ENCODE peak calls at places on chromosomes 12 and 14, in eight cellular contexts. One of them, this sample, is unnamed.

GRCh38 chr14:90522585-90523191 is 125.9 kb downstream of the CALM1 start:
- DNase-seq in Caki2: no peak
- DNase-seq in activated T-cell treated with anti-CD3 and anti-CD28 coated beads, Interleukin-2, amount 50 U/mL, for 4 hours: no peak
- DNase-seq in IMR-90: no peak
- DNase-seq in posterior cingulate gyrus: no peak
- DNase-seq in CD4-positive, alpha-beta memory T cell: no peak
- DNase-seq in ELF-1: no peak
- DNase-seq in dorsolateral prefrontal cortex: peak; percentile 58
- DNase-seq in this sample: no peak

GRCh38 chr12:124734224-124734788 is 129.4 kb downstream of the SCARB1 start:
- DNase-seq in Caki2: peak; percentile 73
- DNase-seq in activated T-cell treated with anti-CD3 and anti-CD28 coated beads, Interleukin-2, amount 50 U/mL, for 4 hours: no peak
- DNase-seq in IMR-90: peak; percentile 54
- DNase-seq in posterior cingulate gyrus: no peak
- DNase-seq in CD4-positive, alpha-beta memory T cell: no peak
- DNase-seq in ELF-1: peak; percentile 90
- DNase-seq in dorsolateral prefrontal cortex: no peak
- DNase-seq in this sample: no peak

GRCh38 chr14:54121461-54121860 is 164.8 kb upstream of the BMP4 start:
- DNase-seq in Caki2: no peak
- DNase-seq in activated T-cell treated with anti-CD3 and anti-CD28 coated beads, Interleukin-2, amount 50 U/mL, for 4 hours: no peak
- DNase-seq in IMR-90: no peak
- DNase-seq in posterior cingulate gyrus: no peak
- DNase-seq in CD4-positive, alpha-beta memory T cell: no peak
- DNase-seq in ELF-1: peak; percentile 1
- DNase-seq in dorsolateral prefrontal cortex: no peak
- DNase-seq in this sample: no peak

GRCh38 chr12:32369202-32369601 is 30.2 kb upstream of the FGD4 start:
- DNase-seq in Caki2: no peak
- DNase-seq in activated T-cell treated with anti-CD3 and anti-CD28 coated beads, Interleukin-2, amount 50 U/mL, for 4 hours: no peak
- DNase-seq in IMR-90: no peak
- DNase-seq in posterior cingulate gyrus: no peak
- DNase-seq in CD4-positive, alpha-beta memory T cell: no peak
- DNase-seq in ELF-1: no peak
- DNase-seq in dorsolateral prefrontal cortex: no peak
- DNase-seq in this sample: no peak

GRCh38 chr14:104800600-104801283 is at the start of gene ZBTB42:
- DNase-seq in Caki2: peak; percentile 51
- DNase-seq in activated T-cell treated with anti-CD3 and anti-CD28 coated beads, Interleukin-2, amount 50 U/mL, for 4 hours: peak; percentile 65
- DNase-seq in IMR-90: peak; percentile 48
- DNase-seq in posterior cingulate gyrus: no peak
- DNase-seq in CD4-positive, alpha-beta memory T cell: peak; percentile 75
- DNase-seq in ELF-1: peak; percentile 62
- DNase-seq in dorsolateral prefrontal cortex: no peak
- DNase-seq in this sample: peak; percentile 78

GRCh38 chr12:30884804-30885203 is 41.7 kb upstream of the TSPAN11 start:
- DNase-seq in Caki2: no peak
- DNase-seq in activated T-cell treated with anti-CD3 and anti-CD28 coated beads, Interleukin-2, amount 50 U/mL, for 4 hours: no peak
- DNase-seq in IMR-90: no peak
- DNase-seq in posterior cingulate gyrus: no peak
- DNase-seq in CD4-positive, alpha-beta memory T cell: no peak
- DNase-seq in ELF-1: no peak
- DNase-seq in dorsolateral prefrontal cortex: no peak
- DNase-seq in this sample: no peak

GRCh38 chr12:88472775-88473174 is 107.5 kb downstream of the KITLG start:
- DNase-seq in Caki2: no peak
- DNase-seq in activated T-cell treated with anti-CD3 and anti-CD28 coated beads, Interleukin-2, amount 50 U/mL, for 4 hours: no peak
- DNase-seq in IMR-90: peak; percentile 82
- DNase-seq in posterior cingulate gyrus: no peak
- DNase-seq in CD4-positive, alpha-beta memory T cell: no peak
- DNase-seq in ELF-1: no peak
- DNase-seq in dorsolateral prefrontal cortex: no peak
- DNase-seq in this sample: no peak

GRCh38 chr14:104328607-104329006 is 190.2 kb downstream of the KIF26A start:
- DNase-seq in Caki2: no peak
- DNase-seq in activated T-cell treated with anti-CD3 and anti-CD28 coated beads, Interleukin-2, amount 50 U/mL, for 4 hours: no peak
- DNase-seq in IMR-90: no peak
- DNase-seq in posterior cingulate gyrus: no peak
- DNase-seq in CD4-positive, alpha-beta memory T cell: no peak
- DNase-seq in ELF-1: no peak
- DNase-seq in dorsolateral prefrontal cortex: no peak
- DNase-seq in this sample: no peak

GRCh38 chr12:68267892-68268396 is 14.5 kb upstream of the IL22 start:
- DNase-seq in Caki2: no peak
- DNase-seq in activated T-cell treated with anti-CD3 and anti-CD28 coated beads, Interleukin-2, amount 50 U/mL, for 4 hours: no peak
- DNase-seq in IMR-90: peak; percentile 88
- DNase-seq in posterior cingulate gyrus: no peak
- DNase-seq in CD4-positive, alpha-beta memory T cell: no peak
- DNase-seq in ELF-1: no peak
- DNase-seq in dorsolateral prefrontal cortex: no peak
- DNase-seq in this sample: no peak

GRCh38 chr14:54763761-54764160 is 138.9 kb downstream of the GCH1 start:
- DNase-seq in Caki2: no peak
- DNase-seq in activated T-cell treated with anti-CD3 and anti-CD28 coated beads, Interleukin-2, amount 50 U/mL, for 4 hours: no peak
- DNase-seq in IMR-90: no peak
- DNase-seq in posterior cingulate gyrus: peak; percentile 52
- DNase-seq in CD4-positive, alpha-beta memory T cell: no peak
- DNase-seq in ELF-1: no peak
- DNase-seq in dorsolateral prefrontal cortex: peak; percentile 67
- DNase-seq in this sample: no peak

GRCh38 chr14:101973356-101973755 is 9.0 kb downstream of the DYNC1H1 start:
- DNase-seq in Caki2: no peak
- DNase-seq in activated T-cell treated with anti-CD3 and anti-CD28 coated beads, Interleukin-2, amount 50 U/mL, for 4 hours: no peak
- DNase-seq in IMR-90: no peak
- DNase-seq in posterior cingulate gyrus: no peak
- DNase-seq in CD4-positive, alpha-beta memory T cell: no peak
- DNase-seq in ELF-1: no peak
- DNase-seq in dorsolateral prefrontal cortex: no peak
- DNase-seq in this sample: no peak

GRCh38 chr12:26571539-26571938 is 261.5 kb downstream of the ITPR2 start:
- DNase-seq in Caki2: no peak
- DNase-seq in activated T-cell treated with anti-CD3 and anti-CD28 coated beads, Interleukin-2, amount 50 U/mL, for 4 hours: no peak
- DNase-seq in IMR-90: no peak
- DNase-seq in posterior cingulate gyrus: no peak
- DNase-seq in CD4-positive, alpha-beta memory T cell: no peak
- DNase-seq in ELF-1: no peak
- DNase-seq in dorsolateral prefrontal cortex: no peak
- DNase-seq in this sample: no peak

GRCh38 chr12:14560904-14561574 is 6.6 kb downstream of the PLBD1 start:
- DNase-seq in Caki2: no peak
- DNase-seq in activated T-cell treated with anti-CD3 and anti-CD28 coated beads, Interleukin-2, amount 50 U/mL, for 4 hours: no peak
- DNase-seq in IMR-90: no peak
- DNase-seq in posterior cingulate gyrus: no peak
- DNase-seq in CD4-positive, alpha-beta memory T cell: no peak
- DNase-seq in ELF-1: no peak
- DNase-seq in dorsolateral prefrontal cortex: no peak
- DNase-seq in this sample: no peak

GRCh38 chr14:83433618-83434017 is 1900.0 kb upstream of the SEL1L start:
- DNase-seq in Caki2: no peak
- DNase-seq in activated T-cell treated with anti-CD3 and anti-CD28 coated beads, Interleukin-2, amount 50 U/mL, for 4 hours: no peak
- DNase-seq in IMR-90: peak; percentile 72
- DNase-seq in posterior cingulate gyrus: no peak
- DNase-seq in CD4-positive, alpha-beta memory T cell: no peak
- DNase-seq in ELF-1: no peak
- DNase-seq in dorsolateral prefrontal cortex: no peak
- DNase-seq in this sample: no peak

GRCh38 chr14:67674139-67674479 is 323 bp downstream of the VTI1B start:
- DNase-seq in Caki2: peak; percentile 51
- DNase-seq in activated T-cell treated with anti-CD3 and anti-CD28 coated beads, Interleukin-2, amount 50 U/mL, for 4 hours: peak; percentile 36
- DNase-seq in IMR-90: peak; percentile 45
- DNase-seq in posterior cingulate gyrus: peak; percentile 52
- DNase-seq in CD4-positive, alpha-beta memory T cell: no peak
- DNase-seq in ELF-1: peak; percentile 79
- DNase-seq in dorsolateral prefrontal cortex: peak; percentile 45
- DNase-seq in this sample: peak; percentile 74

GRCh38 chr12:90055071-90055470 is 346.4 kb upstream of the ATP2B1 start:
- DNase-seq in Caki2: no peak
- DNase-seq in activated T-cell treated with anti-CD3 and anti-CD28 coated beads, Interleukin-2, amount 50 U/mL, for 4 hours: no peak
- DNase-seq in IMR-90: peak; percentile 25
- DNase-seq in posterior cingulate gyrus: no peak
- DNase-seq in CD4-positive, alpha-beta memory T cell: no peak
- DNase-seq in ELF-1: no peak
- DNase-seq in dorsolateral prefrontal cortex: no peak
- DNase-seq in this sample: no peak

GRCh38 chr12:14954269-14954668 is 7.1 kb downstream of the ARHGDIB start:
- DNase-seq in Caki2: peak; percentile 21
- DNase-seq in activated T-cell treated with anti-CD3 and anti-CD28 coated beads, Interleukin-2, amount 50 U/mL, for 4 hours: no peak
- DNase-seq in IMR-90: no peak
- DNase-seq in posterior cingulate gyrus: no peak
- DNase-seq in CD4-positive, alpha-beta memory T cell: no peak
- DNase-seq in ELF-1: no peak
- DNase-seq in dorsolateral prefrontal cortex: no peak
- DNase-seq in this sample: peak; percentile 65

GRCh38 chr12:107660230-107660629 is 25.4 kb upstream of the PWP1 start:
- DNase-seq in Caki2: peak; percentile 69
- DNase-seq in activated T-cell treated with anti-CD3 and anti-CD28 coated beads, Interleukin-2, amount 50 U/mL, for 4 hours: no peak
- DNase-seq in IMR-90: no peak
- DNase-seq in posterior cingulate gyrus: no peak
- DNase-seq in CD4-positive, alpha-beta memory T cell: no peak
- DNase-seq in ELF-1: peak; percentile 13
- DNase-seq in dorsolateral prefrontal cortex: no peak
- DNase-seq in this sample: no peak

GRCh38 chr12:115294443-115295133 is 610.6 kb upstream of the TBX3 start:
- DNase-seq in Caki2: peak; percentile 5
- DNase-seq in activated T-cell treated with anti-CD3 and anti-CD28 coated beads, Interleukin-2, amount 50 U/mL, for 4 hours: no peak
- DNase-seq in IMR-90: peak; percentile 67
- DNase-seq in posterior cingulate gyrus: no peak
- DNase-seq in CD4-positive, alpha-beta memory T cell: no peak
- DNase-seq in ELF-1: no peak
- DNase-seq in dorsolateral prefrontal cortex: no peak
- DNase-seq in this sample: no peak

GRCh38 chr12:57749061-57749460 is 3.0 kb downstream of the CDK4 start:
- DNase-seq in Caki2: no peak
- DNase-seq in activated T-cell treated with anti-CD3 and anti-CD28 coated beads, Interleukin-2, amount 50 U/mL, for 4 hours: no peak
- DNase-seq in IMR-90: no peak
- DNase-seq in posterior cingulate gyrus: no peak
- DNase-seq in CD4-positive, alpha-beta memory T cell: no peak
- DNase-seq in ELF-1: no peak
- DNase-seq in dorsolateral prefrontal cortex: no peak
- DNase-seq in this sample: no peak

GRCh38 chr14:67538501-67538900 is 5.4 kb downstream of the PLEKHH1 start:
- DNase-seq in Caki2: no peak
- DNase-seq in activated T-cell treated with anti-CD3 and anti-CD28 coated beads, Interleukin-2, amount 50 U/mL, for 4 hours: no peak
- DNase-seq in IMR-90: no peak
- DNase-seq in posterior cingulate gyrus: no peak
- DNase-seq in CD4-positive, alpha-beta memory T cell: no peak
- DNase-seq in ELF-1: no peak
- DNase-seq in dorsolateral prefrontal cortex: no peak
- DNase-seq in this sample: no peak

GRCh38 chr14:55354500-55354899 is 57.1 kb downstream of the ATG14 start:
- DNase-seq in Caki2: peak; percentile 33
- DNase-seq in activated T-cell treated with anti-CD3 and anti-CD28 coated beads, Interleukin-2, amount 50 U/mL, for 4 hours: peak; percentile 55
- DNase-seq in IMR-90: peak; percentile 48
- DNase-seq in posterior cingulate gyrus: no peak
- DNase-seq in CD4-positive, alpha-beta memory T cell: peak; percentile 78
- DNase-seq in ELF-1: peak; percentile 58
- DNase-seq in dorsolateral prefrontal cortex: peak; percentile 63
- DNase-seq in this sample: peak; percentile 53

GRCh38 chr14:54867011-54867410 is 35.6 kb downstream of the GCH1 start:
- DNase-seq in Caki2: no peak
- DNase-seq in activated T-cell treated with anti-CD3 and anti-CD28 coated beads, Interleukin-2, amount 50 U/mL, for 4 hours: no peak
- DNase-seq in IMR-90: peak; percentile 28
- DNase-seq in posterior cingulate gyrus: no peak
- DNase-seq in CD4-positive, alpha-beta memory T cell: no peak
- DNase-seq in ELF-1: no peak
- DNase-seq in dorsolateral prefrontal cortex: no peak
- DNase-seq in this sample: no peak

GRCh38 chr14:99242238-99242637 is 29.8 kb downstream of the BCL11B start:
- DNase-seq in Caki2: no peak
- DNase-seq in activated T-cell treated with anti-CD3 and anti-CD28 coated beads, Interleukin-2, amount 50 U/mL, for 4 hours: no peak
- DNase-seq in IMR-90: no peak
- DNase-seq in posterior cingulate gyrus: no peak
- DNase-seq in CD4-positive, alpha-beta memory T cell: no peak
- DNase-seq in ELF-1: no peak
- DNase-seq in dorsolateral prefrontal cortex: no peak
- DNase-seq in this sample: no peak

GRCh38 chr12:93612719-93613228 is 40.3 kb downstream of the SOCS2 start:
- DNase-seq in Caki2: no peak
- DNase-seq in activated T-cell treated with anti-CD3 and anti-CD28 coated beads, Interleukin-2, amount 50 U/mL, for 4 hours: no peak
- DNase-seq in IMR-90: no peak
- DNase-seq in posterior cingulate gyrus: no peak
- DNase-seq in CD4-positive, alpha-beta memory T cell: no peak
- DNase-seq in ELF-1: no peak
- DNase-seq in dorsolateral prefrontal cortex: no peak
- DNase-seq in this sample: no peak

GRCh38 chr14:52922656-52923055 is 28.2 kb downstream of the FERMT2 start:
- DNase-seq in Caki2: peak; percentile 57
- DNase-seq in activated T-cell treated with anti-CD3 and anti-CD28 coated beads, Interleukin-2, amount 50 U/mL, for 4 hours: no peak
- DNase-seq in IMR-90: peak; percentile 69
- DNase-seq in posterior cingulate gyrus: no peak
- DNase-seq in CD4-positive, alpha-beta memory T cell: no peak
- DNase-seq in ELF-1: no peak
- DNase-seq in dorsolateral prefrontal cortex: no peak
- DNase-seq in this sample: no peak